ENCODE peak calls at places on chromosomes 11 and 22, in ten cellular contexts. Y is vagina, R is GM12878, F is HepG2, P is heart left ventricle, D is Peyer's patch, V is suprapubic skin, J is tibial nerve, T is adrenal gland, B is IMR-90. Q is an unnamed sample.

GRCh38 chr11:8258771-8259170 is 4.9 kb downstream of the LMO1 start:
- DNase-seq in J (no peak), Y (no peak), P (no peak), R (no peak), B (peak; percentile 26), T (peak; percentile 51), F (no peak), V (peak; percentile 58), D (no peak), Q (no peak)

GRCh38 chr11:830295-831131 is 2.2 kb upstream of the CD151 start:
- DNase-seq in J (no peak), Y (no peak), R (no peak), P (peak; percentile 85), F (peak; percentile 74), D (peak; percentile 84), B (no peak), V (no peak), T (peak; percentile 85), Q (no peak)

GRCh38 chr22:46055176-46055850 is 78.4 kb upstream of the WNT7B start:
- DNase-seq in D (no peak), Y (no peak), P (peak; percentile 41), T (peak; percentile 73), R (no peak), F (no peak), V (peak; percentile 75), J (no peak), B (no peak), Q (no peak)

GRCh38 chr11:2382927-2383822 is 6.1 kb downstream of the CD81 start:
- DNase-seq in B (peak; percentile 63), J (no peak), Y (no peak), P (peak; percentile 86), R (no peak), V (no peak), D (peak; percentile 48), F (no peak), T (peak; percentile 89), Q (no peak)

GRCh38 chr22:41915035-41915782 is at the start of gene SHISA8:
- DNase-seq in Y (no peak), R (no peak), D (peak; percentile 67), V (no peak), T (no peak), J (no peak), F (no peak), B (peak; percentile 7), P (peak; percentile 53), Q (no peak)

GRCh38 chr11:124745270-124745834 is 5.6 kb downstream of the NRGN start:
- DNase-seq in P (no peak), J (no peak), Y (no peak), T (no peak), V (no peak), F (no peak), B (no peak), R (no peak), D (no peak), Q (no peak)

GRCh38 chr22:18022851-18023250 is 1.5 kb downstream of the MICAL3 start:
- DNase-seq in P (no peak), F (no peak), B (no peak), V (no peak), R (no peak), T (no peak), Y (no peak), J (no peak), D (no peak), Q (no peak)

GRCh38 chr22:35154937-35155387 is 89.0 kb downstream of the ISX start:
- DNase-seq in P (peak; percentile 36), D (no peak), V (no peak), T (peak; percentile 74), R (no peak), B (peak; percentile 35), Y (no peak), J (peak; percentile 51), F (peak; percentile 56), Q (no peak)

GRCh38 chr22:35804421-35804820 is 86.7 kb downstream of the APOL5 start:
- DNase-seq in Y (no peak), J (no peak), F (no peak), V (no peak), T (no peak), B (no peak), P (no peak), R (no peak), D (no peak), Q (no peak)

GRCh38 chr11:111086058-111086457 is 159.5 kb upstream of the POU2AF2 start:
- DNase-seq in B (no peak), R (no peak), Y (no peak), D (no peak), P (no peak), F (peak; percentile 3), T (no peak), V (no peak), J (no peak), Q (no peak)

GRCh38 chr11:64226507-64227051 is 505 bp downstream of the NUDT22 start:
- DNase-seq in V (peak; percentile 77), Y (no peak), T (peak; percentile 79), R (no peak), J (no peak), B (no peak), P (peak; percentile 76), D (peak; percentile 85), F (peak; percentile 50), Q (peak; percentile 91)

GRCh38 chr22:20994902-20995241 is 7.0 kb downstream of the THAP7 start:
- DNase-seq in D (no peak), V (no peak), T (no peak), R (no peak), B (no peak), P (no peak), F (no peak), Y (no peak), J (no peak), Q (no peak)

GRCh38 chr22:20993304-20994127 is 8.4 kb downstream of the THAP7 start:
- DNase-seq in D (no peak), T (no peak), F (no peak), B (no peak), Y (no peak), J (no peak), V (no peak), P (no peak), R (no peak), Q (no peak)

GRCh38 chr22:20992456-20993303 is 9.2 kb downstream of the THAP7 start:
- DNase-seq in T (no peak), J (no peak), B (no peak), P (no peak), D (no peak), R (no peak), F (no peak), V (no peak), Y (no peak), Q (no peak)

GRCh38 chr22:20995329-20996030 is 6.4 kb downstream of the THAP7 start:
- DNase-seq in V (no peak), Y (no peak), B (no peak), J (no peak), P (no peak), R (no peak), T (no peak), F (no peak), D (no peak), Q (no peak)

DNA sequence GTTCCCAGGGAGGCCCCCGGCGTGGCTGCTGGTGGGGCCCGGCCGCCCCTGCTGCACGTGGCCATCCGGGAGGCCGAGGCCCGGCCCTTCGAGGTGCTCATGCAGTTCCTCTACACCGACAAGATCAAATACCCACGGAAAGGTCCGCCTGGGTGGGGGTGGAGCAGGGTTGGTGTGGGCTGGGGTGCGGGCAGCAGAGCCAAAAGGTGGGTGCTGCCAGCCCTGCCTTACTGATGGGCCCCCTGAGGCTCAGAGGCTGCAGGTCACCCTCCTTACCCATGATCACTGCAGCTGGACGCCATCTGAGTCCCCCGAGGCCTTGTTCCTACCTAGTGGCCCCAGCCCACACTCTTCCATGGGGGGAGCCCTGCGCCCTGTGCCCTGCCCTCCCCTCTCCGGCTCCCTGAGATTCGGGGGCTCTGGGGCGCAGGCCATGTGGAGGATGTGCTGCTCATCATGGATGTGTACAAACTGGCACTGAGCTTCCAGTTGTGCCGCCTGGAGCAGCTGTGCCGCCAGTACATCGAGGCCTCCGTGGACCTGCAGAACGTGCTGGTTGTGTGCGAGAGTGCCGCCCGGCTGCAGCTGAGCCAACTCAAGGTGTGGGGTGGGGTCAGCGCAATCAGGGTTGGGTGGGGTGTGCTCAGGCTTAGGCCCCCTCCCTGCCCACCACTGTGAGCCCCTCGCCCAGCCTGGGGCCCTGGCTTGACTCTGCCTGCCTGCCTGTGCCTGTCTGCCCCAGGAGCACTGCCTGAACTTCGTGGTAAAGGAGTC is 7.6 kb downstream of the THAP7 start:
- DNase-seq in J (no peak), V (no peak), D (no peak), Y (no peak), R (no peak), F (no peak), T (no peak), B (no peak), P (no peak), Q (no peak)
- TF ChIP-seq POLR2A in J (no peak), V (no peak), D (no peak), Y (no peak), R (no peak), F (no peak), T (no peak), B (no peak), P (no peak), Q (no peak)

GRCh38 chr11:72787262-72788104 is 6.4 kb downstream of the STARD10 start:
- DNase-seq in J (no peak), B (no peak), Y (no peak), R (no peak), F (peak; percentile 94), V (no peak), D (peak; percentile 54), T (no peak), P (no peak), Q (no peak)
- TF ChIP-seq CTCF in J (no peak), B (no peak), Y (no peak), R (peak; percentile 44), F (peak; percentile 52), V (no peak), D (peak; percentile 15), T (no peak), P (no peak), Q (no peak)

DNA sequence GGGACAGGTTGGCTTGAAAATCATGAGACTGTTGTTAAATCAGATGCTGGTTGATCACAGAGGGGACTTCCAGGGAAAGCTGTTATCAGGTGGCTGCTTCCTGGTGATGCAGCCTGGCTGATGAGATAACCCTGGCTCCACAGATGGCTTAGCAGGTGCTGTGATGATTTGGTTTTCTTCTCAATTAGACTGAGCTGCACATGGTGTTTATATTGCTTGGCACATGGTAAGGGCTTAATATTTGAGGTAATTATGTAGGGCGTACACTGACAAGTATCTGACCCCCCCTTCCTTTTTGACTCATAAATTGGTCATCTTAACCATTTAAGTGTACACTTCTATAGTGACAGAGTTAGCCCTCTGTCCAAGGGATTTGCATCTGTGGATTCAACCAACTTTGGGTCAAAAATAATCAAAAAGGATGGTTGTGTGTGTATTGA is 7.0 kb downstream of the RPS3 start:
- DNase-seq in J (no peak), Y (no peak), F (no peak), B (peak; percentile 87), D (no peak), P (no peak), V (no peak), R (no peak), T (peak; percentile 68), Q (no peak)
- TF ChIP-seq POLR2A in J (no peak), Y (no peak), F (peak; percentile 17), B (no peak), D (no peak), P (no peak), V (no peak), R (no peak), T (no peak), Q (no peak)

GRCh38 chr11:119016216-119017009 is 1.7 kb downstream of the RPS25 start:
- DNase-seq in F (no peak), J (no peak), T (no peak), P (no peak), Y (no peak), R (no peak), B (no peak), D (no peak), V (no peak), Q (no peak)
- TF ChIP-seq CTCF in F (no peak), J (no peak), T (no peak), P (no peak), Y (no peak), R (no peak), B (no peak), D (no peak), V (no peak), Q (no peak)